ENCODE peak calls at places on chromosomes 11 and 22, in ten cellular contexts. G is DMS153; X is stimulated activated CD4-positive, alpha-beta T cell treated with anti-CD3 and anti-CD28 coated beads, Interleukin-12 subunit alpha, Interleukin-12 subunit beta, amount 100 ng/mL, for 24 hours; F is stimulated activated CD8-positive, alpha-beta memory T cell treated with anti-CD3 and anti-CD28 coated beads, Interleukin-4, amount 100 ng/mL, for 48 hours; N is activated CD4-positive, CD25-positive, alpha-beta regulatory T cell; S is G401; H is RWPE1; I is amniotic epithelial cell; M is EL; R is NCI-H1417. L is an unnamed sample.

GRCh38 chr22:19442166-19442565 is 5.3 kb downstream of the C22orf39 start:
- DNase-seq in X (no peak), S (no peak), N (no peak), G (no peak), R (no peak), F (no peak), I (peak), H (no peak), M (no peak), L (no peak)

GRCh38 chr22:36344106-36344827 is 43.5 kb downstream of the MYH9 start:
- DNase-seq in G (no peak), S (no peak), F (peak), N (no peak), R (no peak), I (no peak), X (peak), M (no peak), H (no peak), L (no peak)

GRCh38 chr22:28142361-28142801 is 223.3 kb upstream of the PITPNB start:
- DNase-seq in F (no peak), H (peak), I (peak), S (peak), X (no peak), G (no peak), M (peak), R (no peak), N (no peak), L (no peak)

GRCh38 chr22:38327805-38328204 is 10.6 kb upstream of the CSNK1E start:
- DNase-seq in I (peak), M (peak), F (no peak), S (no peak), G (no peak), N (no peak), R (no peak), H (peak), X (no peak), L (no peak)

GRCh38 chr11:105673089-105673488 is 63.2 kb downstream of the GRIA4 start:
- DNase-seq in M (peak), F (peak), G (no peak), R (no peak), X (no peak), S (no peak), I (peak), H (peak), N (no peak), L (peak)

GRCh38 chr11:72441647-72442267 is 7.4 kb upstream of the CLPB start:
- DNase-seq in N (no peak), H (no peak), S (no peak), R (no peak), I (peak), X (no peak), G (no peak), F (no peak), M (peak), L (no peak)

GRCh38 chr11:131685906-131686305 is 315.5 kb downstream of the NTM start:
- DNase-seq in I (no peak), M (no peak), F (no peak), G (no peak), H (no peak), S (no peak), X (no peak), N (no peak), R (no peak), L (no peak)

GRCh38 chr11:70540196-70540595 is 141.9 kb downstream of the CTTN start:
- DNase-seq in R (no peak), M (no peak), N (no peak), F (no peak), X (no peak), H (no peak), I (no peak), S (no peak), G (no peak), L (no peak)

GRCh38 chr11:66335531-66336233 is 552 bp downstream of the RIN1 start:
- DNase-seq in S (peak), X (no peak), M (peak), N (no peak), R (no peak), H (peak), F (no peak), I (peak), G (no peak), L (peak)

GRCh38 chr11:65439331-65440181 is 17.0 kb downstream of the NEAT1 start:
- DNase-seq in F (peak), S (peak), N (no peak), G (no peak), R (no peak), H (no peak), M (peak), X (no peak), I (peak), L (peak)

GRCh38 chr11:126048198-126048597 is 14.5 kb downstream of the CDON start:
- DNase-seq in G (no peak), S (peak), H (no peak), F (no peak), R (no peak), N (no peak), I (no peak), X (no peak), M (no peak), L (no peak)

GRCh38 chr22:18978506-18978905 is 42.4 kb upstream of the PRODH start:
- DNase-seq in H (no peak), G (no peak), I (no peak), X (no peak), R (no peak), S (no peak), M (no peak), N (no peak), F (no peak), L (peak)

GRCh38 chr11:97345031-97345430 is 955.2 kb downstream of the JRKL start:
- DNase-seq in I (no peak), M (no peak), S (no peak), X (no peak), N (no peak), F (no peak), R (no peak), G (no peak), H (no peak), L (no peak)

GRCh38 chr11:114134870-114135269 is 75.4 kb downstream of the ZBTB16 start:
- DNase-seq in H (peak), R (no peak), X (no peak), S (no peak), M (peak), F (no peak), N (no peak), G (no peak), I (peak), L (no peak)

GRCh38 chr11:36371161-36371560 is 75.1 kb downstream of the PRR5L start:
- DNase-seq in M (no peak), N (no peak), S (no peak), F (no peak), I (no peak), R (no peak), H (no peak), G (no peak), X (no peak), L (no peak)

GRCh38 chr11:9561279-9561982 is 12.0 kb upstream of the WEE1 start:
- DNase-seq in R (no peak), G (no peak), M (no peak), S (no peak), H (no peak), N (no peak), F (no peak), X (no peak), I (no peak), L (no peak)

GRCh38 chr22:41940853-41941765 is 5.8 kb downstream of the CENPM start:
- DNase-seq in S (peak), X (peak), F (peak), N (peak), H (peak), I (peak), R (peak), M (peak), G (peak), L (peak)

GRCh38 chr11:68269414-68270081 is 2.2 kb downstream of the C11orf24 start:
- DNase-seq in S (no peak), I (peak), X (no peak), M (peak), H (no peak), F (no peak), R (no peak), G (no peak), N (no peak), L (no peak)

GRCh38 chr11:8080674-8081590 is at the start of gene TUB:
- DNase-seq in M (peak), N (no peak), R (peak), S (peak), H (peak), X (no peak), G (no peak), F (no peak), I (no peak), L (peak)

L was measured in left cardiac atrium.